ENCODE peak calls at places on chromosomes 11 and 22, in ten cellular contexts. Z is effector CD4-positive, alpha-beta T cell; G is caudate nucleus; Y is cardiac fibroblast; W is dorsolateral prefrontal cortex; U is ELF-1; E is stimulated activated CD8-positive, alpha-beta memory T cell treated with anti-CD3 and anti-CD28 coated beads, Interleukin-15, amount 100 ng/mL, for 1 hour; P is NCI-H524; R is activated CD4-positive, CD25-positive, alpha-beta regulatory T cell; X is activated CD8-positive, alpha-beta T cell treated with anti-CD3 and anti-CD28 coated beads, Interleukin-2, amount 10 ng/mL, durations not matched to agents 7 days and 5 days. H is an unnamed sample.

GRCh38 chr11:46832511-46833214 is 13.4 kb downstream of the CKAP5 start:
- DNase-seq in R (no peak), P (no peak), X (no peak), Z (no peak), E (no peak), G (no peak), U (no peak), Y (no peak), W (no peak), H (no peak)

GRCh38 chr11:45158210-45158644 is 11.8 kb downstream of the PRDM11 start:
- DNase-seq in Z (no peak), G (no peak), U (peak), E (no peak), X (no peak), P (no peak), Y (peak), W (no peak), R (no peak), H (peak)

GRCh38 chr22:22181515-22181959 is 63.0 kb upstream of the VPREB1 start:
- DNase-seq in R (no peak), E (no peak), P (no peak), Y (no peak), G (no peak), U (no peak), Z (no peak), X (no peak), W (no peak), H (no peak)

GRCh38 chr11:14374922-14375630 is 16.1 kb upstream of the RRAS2 start:
- DNase-seq in X (no peak), Y (no peak), U (no peak), R (no peak), E (no peak), W (no peak), Z (no peak), P (no peak), G (no peak), H (no peak)

GRCh38 chr11:44309483-44310197 is at the start of gene ALX4:
- DNase-seq in E (no peak), X (no peak), P (peak), W (no peak), R (no peak), U (peak), Z (no peak), Y (no peak), G (no peak), H (peak)

GRCh38 chr22:37674951-37675929 is at the start of gene LGALS1:
- DNase-seq in R (peak), U (peak), W (peak), G (peak), Z (peak), E (no peak), X (peak), P (no peak), Y (peak), H (peak)

GRCh38 chr11:70173018-70173417 is 30.1 kb upstream of the FADD start:
- DNase-seq in W (no peak), U (no peak), X (no peak), G (no peak), Z (no peak), R (no peak), Y (no peak), P (no peak), E (no peak), H (no peak)

GRCh38 chr11:7348432-7349298 is 97.0 kb downstream of the SYT9 start:
- DNase-seq in Y (no peak), E (no peak), R (no peak), U (peak), X (no peak), Z (no peak), W (no peak), G (no peak), P (peak), H (peak)

GRCh38 chr11:67264260-67264659 is 2.0 kb upstream of the GRK2 start:
- DNase-seq in E (no peak), P (no peak), X (no peak), R (no peak), Z (no peak), G (no peak), W (no peak), Y (no peak), U (no peak), H (no peak)

GRCh38 chr22:44373234-44373633 is 60.5 kb upstream of the SHISAL1 start:
- DNase-seq in X (no peak), G (no peak), E (no peak), U (no peak), P (no peak), Z (no peak), R (no peak), Y (no peak), W (no peak), H (no peak)

GRCh38 chr11:6755303-6755952 is 16.3 kb downstream of the OR2AG2 start:
- DNase-seq in R (no peak), U (peak), Z (no peak), W (no peak), P (no peak), G (no peak), Y (peak), X (peak), E (no peak), H (peak)

GRCh38 chr11:27317751-27318150 is 45.3 kb downstream of the CCDC34 start:
- DNase-seq in X (no peak), G (no peak), W (no peak), P (no peak), U (no peak), R (no peak), Y (peak), Z (no peak), E (no peak), H (peak)

GRCh38 chr11:106424111-106424510 is 346.6 kb downstream of the AASDHPPT start:
- DNase-seq in R (no peak), X (no peak), E (no peak), P (no peak), W (no peak), U (no peak), Y (peak), G (no peak), Z (no peak), H (peak)

GRCh38 chr22:17881366-17881765 is 107.1 kb upstream of the BID start:
- DNase-seq in Z (no peak), P (no peak), W (no peak), U (no peak), R (no peak), E (no peak), Y (no peak), G (no peak), X (no peak), H (no peak)

GRCh38 chr11:85626496-85626895 is 648 bp downstream of the DLG2 start:
- DNase-seq in W (no peak), Z (no peak), U (no peak), Y (no peak), G (no peak), E (no peak), X (no peak), R (no peak), P (no peak), H (no peak)

GRCh38 chr22:45150139-45150538 is 13.6 kb upstream of the NUP50 start:
- DNase-seq in E (no peak), P (no peak), U (no peak), W (no peak), Y (no peak), G (no peak), R (no peak), X (no peak), Z (no peak), H (no peak)

GRCh38 chr11:69380921-69381581 is 87.1 kb downstream of the MYEOV start:
- DNase-seq in U (no peak), W (no peak), Z (no peak), R (no peak), E (no peak), Y (no peak), P (no peak), X (no peak), G (no peak), H (no peak)

GRCh38 chr11:59173964-59174663 is 2.2 kb downstream of the DTX4 start:
- DNase-seq in E (no peak), W (no peak), R (no peak), U (peak), Y (peak), P (no peak), X (no peak), G (no peak), Z (no peak), H (peak)

GRCh38 chr11:43367382-43368178 is 8.9 kb downstream of the TTC17 start:
- DNase-seq in P (no peak), W (no peak), Y (peak), X (no peak), E (no peak), U (no peak), R (no peak), Z (no peak), G (no peak), H (peak)

GRCh38 chr11:81644239-81644840 is 1089.3 kb downstream of the FAM181B start:
- DNase-seq in R (no peak), P (peak), W (no peak), X (peak), U (peak), Z (no peak), Y (peak), G (peak), E (no peak), H (peak)

GRCh38 chr11:693887-694562 is 997 bp downstream of the DEAF1 start:
- DNase-seq in Z (no peak), R (no peak), W (no peak), G (no peak), E (no peak), Y (no peak), U (no peak), P (no peak), X (no peak), H (no peak)

GRCh38 chr11:15118431-15118830 is 3.7 kb downstream of the INSC start:
- DNase-seq in P (no peak), Z (no peak), Y (no peak), E (no peak), W (no peak), R (no peak), U (no peak), X (peak), G (no peak), H (peak)

GRCh38 chr11:17217395-17217794 is 9.6 kb upstream of the PIK3C2A start:
- DNase-seq in P (no peak), Y (no peak), X (no peak), U (no peak), G (no peak), R (no peak), W (no peak), E (no peak), Z (no peak), H (no peak)

GRCh38 chr11:126808851-126809250 is 191.7 kb downstream of the KIRREL3 start:
- DNase-seq in Y (no peak), G (peak), R (no peak), E (no peak), W (peak), Z (no peak), P (no peak), X (no peak), U (no peak), H (no peak)

GRCh38 chr11:121881806-121882205 is 234.2 kb downstream of the BLID start:
- DNase-seq in G (no peak), U (no peak), Y (peak), R (no peak), W (no peak), Z (no peak), E (no peak), X (no peak), P (no peak), H (peak)

GRCh38 chr11:19432370-19433163 is 191.8 kb upstream of the E2F8 start:
- DNase-seq in U (peak), Y (peak), W (no peak), Z (no peak), G (no peak), R (no peak), P (no peak), E (no peak), X (no peak), H (peak)

GRCh38 chr11:2768471-2769408 is 68.9 kb upstream of the KCNQ1OT1 start:
- DNase-seq in P (no peak), Z (no peak), X (peak), W (peak), U (no peak), R (no peak), G (no peak), E (no peak), Y (peak), H (peak)

GRCh38 chr22:50672471-50673230 is at the start of gene SHANK3:
- DNase-seq in P (no peak), E (no peak), Z (no peak), U (no peak), G (no peak), Y (peak), X (no peak), W (no peak), R (no peak), H (no peak)

GRCh38 chr11:134126197-134126822 is 57.4 kb downstream of the JAM3 start:
- DNase-seq in G (peak), R (no peak), X (no peak), P (no peak), Z (no peak), Y (peak), W (peak), E (no peak), U (peak), H (peak)

GRCh38 chr11:64355078-64355940 is 3.7 kb upstream of the RPS6KA4 start:
- DNase-seq in G (no peak), X (peak), E (no peak), P (peak), U (peak), R (no peak), Z (no peak), Y (peak), W (peak), H (peak)

GRCh38 chr11:44780940-44781631 is 54.3 kb downstream of the TSPAN18 start:
- DNase-seq in Y (peak), R (no peak), P (no peak), G (no peak), W (no peak), U (peak), E (no peak), Z (no peak), X (no peak), H (no peak)

GRCh38 chr22:31046591-31047226 is 34.4 kb upstream of the SMTN start:
- DNase-seq in G (no peak), E (no peak), X (no peak), Y (peak), R (no peak), P (no peak), W (no peak), Z (no peak), U (peak), H (no peak)

GRCh38 chr11:69449320-69450063 is 32.0 kb upstream of the LINC01488 start:
- DNase-seq in X (no peak), G (no peak), E (no peak), P (peak), R (no peak), Z (no peak), Y (peak), U (peak), W (no peak), H (no peak)

GRCh38 chr11:110376711-110377324 is 52.9 kb upstream of the FDX1 start:
- DNase-seq in G (peak), X (peak), P (peak), R (no peak), E (no peak), W (peak), U (peak), Z (no peak), Y (peak), H (peak)

GRCh38 chr11:132704796-132705375 is 827.4 kb downstream of the OPCML start:
- DNase-seq in R (no peak), Z (no peak), G (no peak), E (no peak), X (no peak), W (no peak), U (no peak), P (no peak), Y (no peak), H (no peak)

GRCh38 chr11:1235615-1236315 is 12.9 kb downstream of the MUC5B start:
- DNase-seq in E (no peak), Y (no peak), G (no peak), U (peak), Z (no peak), X (no peak), W (no peak), P (peak), R (no peak), H (no peak)

GRCh38 chr11:134045799-134046635 is 22.9 kb upstream of the JAM3 start:
- DNase-seq in E (no peak), X (peak), Z (no peak), P (peak), Y (peak), R (no peak), W (no peak), U (peak), G (no peak), H (peak)